ENCODE peak calls at places on chromosomes 4 and X, in seven cellular contexts. X, U, W, J, Q, V and M are unnamed samples.

GRCh38 chr4:48665555-48666186 is 114.4 kb downstream of the FRYL start:
- DNase-seq in X (peak), J (no peak), Q (no peak), V (no peak), W (no peak), U (no peak), M (no peak)

GRCh38 chr4:39410415-39410814 is 3.7 kb downstream of the KLB start:
- DNase-seq in V (no peak), U (no peak), Q (no peak), W (no peak), X (no peak), J (no peak), M (no peak)

GRCh38 chrX:39898147-39898546 is 199.6 kb downstream of the BCOR start:
- DNase-seq in V (no peak), Q (no peak), U (no peak), X (no peak), W (no peak), J (no peak), M (no peak)

GRCh38 chr4:184805462-184806245 is 20.1 kb downstream of the ACSL1 start:
- DNase-seq in V (no peak), Q (no peak), W (peak), J (no peak), X (no peak), U (no peak), M (no peak)

GRCh38 chr4:113901994-113902787 is 77.3 kb downstream of the ARSJ start:
- DNase-seq in V (peak), X (no peak), U (no peak), W (no peak), Q (no peak), J (no peak), M (peak)

GRCh38 chrX:57172544-57172943 is 35.3 kb upstream of the SPIN2A start:
- DNase-seq in X (no peak), U (no peak), W (no peak), J (no peak), V (no peak), Q (no peak), M (no peak)

GRCh38 chrX:119753001-119753400 is 5.4 kb upstream of the SOWAHD start:
- DNase-seq in Q (no peak), W (peak), X (no peak), V (peak), J (no peak), U (no peak), M (peak)

GRCh38 chrX:20432048-20432447 is 165.3 kb upstream of the RPS6KA3 start:
- DNase-seq in X (peak), U (no peak), Q (no peak), W (no peak), J (peak), V (no peak), M (no peak)

GRCh38 chr4:187811586-187811985 is 184.0 kb upstream of the ZFP42 start:
- DNase-seq in X (no peak), J (no peak), V (no peak), U (no peak), W (no peak), Q (no peak), M (no peak)

GRCh38 chr4:80767944-80768343 is 262.6 kb upstream of the BMP3 start:
- DNase-seq in X (peak), V (no peak), W (no peak), Q (no peak), U (no peak), J (no peak), M (no peak)

GRCh38 chrX:84216406-84216805 is 28.4 kb upstream of the RPS6KA6 start:
- DNase-seq in U (no peak), Q (no peak), J (no peak), X (no peak), V (no peak), W (no peak), M (no peak)

GRCh38 chr4:186024637-186025320 is 44.2 kb upstream of the TLR3 start:
- DNase-seq in W (no peak), J (no peak), X (no peak), U (no peak), Q (no peak), V (no peak), M (no peak)

GRCh38 chr4:89254847-89255246 is 52.8 kb downstream of the GPRIN3 start:
- DNase-seq in U (no peak), Q (peak), J (peak), W (peak), X (peak), V (peak), M (peak)

GRCh38 chr4:27239651-27240050 is 379.0 kb downstream of the STIM2 start:
- DNase-seq in X (no peak), U (no peak), V (no peak), J (no peak), Q (no peak), W (no peak), M (no peak)

GRCh38 chrX:20347486-20347885 is 80.8 kb upstream of the RPS6KA3 start:
- DNase-seq in V (no peak), J (no peak), Q (no peak), W (no peak), X (peak), U (no peak), M (no peak)

GRCh38 chr4:23924556-23924955 is 34.7 kb upstream of the PPARGC1A start:
- DNase-seq in Q (no peak), V (no peak), J (no peak), U (no peak), X (no peak), W (no peak), M (no peak)

GRCh38 chr4:23922535-23923115 is 32.8 kb upstream of the PPARGC1A start:
- DNase-seq in V (no peak), J (no peak), U (no peak), X (no peak), W (no peak), Q (no peak), M (no peak)

GRCh38 chr4:23921993-23922392 is 32.1 kb upstream of the PPARGC1A start:
- DNase-seq in Q (no peak), V (no peak), X (no peak), W (no peak), J (no peak), U (no peak), M (no peak)

GRCh38 chr4:23923141-23923540 is 33.3 kb upstream of the PPARGC1A start:
- DNase-seq in V (no peak), U (no peak), X (no peak), J (no peak), Q (no peak), W (no peak), M (no peak)

GRCh38 chr4:23923840-23924239 is 34.0 kb upstream of the PPARGC1A start:
- DNase-seq in J (no peak), W (no peak), X (no peak), Q (no peak), U (no peak), V (no peak), M (peak)
- H3K4ac ChIP-seq in J (no peak), W (no peak), X (no peak), Q (no peak), U (no peak), V (no peak), M (no peak)

DNA sequence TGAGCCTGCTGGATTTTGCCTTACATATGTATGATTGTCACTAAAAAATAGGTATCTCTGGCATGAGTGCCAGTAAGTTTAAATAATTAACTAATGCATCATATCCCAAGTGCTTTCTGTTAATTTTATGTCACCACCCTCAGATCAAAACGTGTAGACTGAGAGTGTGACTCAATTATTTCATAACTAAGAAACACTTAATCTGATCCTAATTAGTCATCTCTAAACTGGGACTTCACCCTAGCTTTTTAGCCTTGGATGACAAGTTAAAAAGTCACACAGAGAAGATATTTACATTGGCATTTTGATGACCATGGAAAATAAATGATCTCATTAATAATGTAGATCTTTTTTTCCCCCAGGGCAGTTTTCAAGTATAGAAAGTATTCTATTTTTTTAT is 23.1 kb upstream of the SLC6A14 start:
- DNase-seq in Q (no peak), X (no peak), W (no peak), U (no peak), V (no peak), J (no peak), M (no peak)
- H3K4ac ChIP-seq in Q (no peak), X (no peak), W (no peak), U (no peak), V (no peak), J (no peak), M (no peak)

GRCh38 chrX:24202465-24203031 is 53.0 kb downstream of the ZFX start:
- DNase-seq in W (no peak), V (no peak), U (no peak), X (no peak), J (no peak), Q (no peak), M (no peak)
- H3K4ac ChIP-seq in W (no peak), V (no peak), U (no peak), X (no peak), J (no peak), Q (no peak), M (no peak)

GRCh38 chr4:177484613-177485021 is 42.4 kb upstream of the AGA start:
- DNase-seq in J (peak), X (peak), U (no peak), Q (no peak), W (no peak), V (peak), M (peak)
- H3K4ac ChIP-seq in J (no peak), X (peak), U (no peak), Q (no peak), W (no peak), V (no peak), M (no peak)